ENCODE peak calls at places on chromosomes 12 and 14, in four cellular contexts. One of them, this sample, is unnamed.

GRCh38 chr12:1777798-1778197 is 42.6 kb upstream of the LRTM2 start:
- DNase-seq in cardiac muscle cell: peak; percentile 64
- DNase-seq in esophagus squamous epithelium: no peak
- DNase-seq in tibial artery: no peak
- DNase-seq in this sample: no peak

GRCh38 chr14:96058606-96059200 is 19.5 kb downstream of the C14orf132 start:
- DNase-seq in tibial artery: peak; percentile 19
- DNase-seq in esophagus squamous epithelium: no peak
- DNase-seq in cardiac muscle cell: no peak
- DNase-seq in this sample: no peak

GRCh38 chr12:459430-460258 is at the start of gene B4GALNT3:
- DNase-seq in cardiac muscle cell: peak; percentile 36
- DNase-seq in tibial artery: peak; percentile 88
- DNase-seq in esophagus squamous epithelium: no peak
- DNase-seq in this sample: no peak

GRCh38 chr14:77039285-77040058 is 11.0 kb upstream of the IRF2BPL start:
- DNase-seq in cardiac muscle cell: peak; percentile 64
- DNase-seq in esophagus squamous epithelium: no peak
- DNase-seq in tibial artery: no peak
- DNase-seq in this sample: no peak

GRCh38 chr14:64966976-64967375 is 5.2 kb downstream of the RAB15 start:
- DNase-seq in tibial artery: no peak
- DNase-seq in cardiac muscle cell: no peak
- DNase-seq in esophagus squamous epithelium: no peak
- DNase-seq in this sample: no peak

GRCh38 chr12:119788783-119789182 is 88.3 kb downstream of the CIT start:
- DNase-seq in tibial artery: no peak
- DNase-seq in esophagus squamous epithelium: no peak
- DNase-seq in cardiac muscle cell: no peak
- DNase-seq in this sample: no peak

GRCh38 chr12:54143233-54143986 is 45.4 kb downstream of the SMUG1 start:
- DNase-seq in cardiac muscle cell: no peak
- DNase-seq in tibial artery: no peak
- DNase-seq in esophagus squamous epithelium: no peak
- DNase-seq in this sample: no peak

GRCh38 chr12:34406996-34407300 is 384.7 kb downstream of the ALG10 start:
- DNase-seq in esophagus squamous epithelium: no peak
- DNase-seq in tibial artery: peak; percentile 54
- DNase-seq in cardiac muscle cell: no peak
- DNase-seq in this sample: no peak

GRCh38 chr12:54371328-54372112 is 7.2 kb upstream of the GPR84 start:
- DNase-seq in esophagus squamous epithelium: no peak
- DNase-seq in cardiac muscle cell: peak; percentile 67
- DNase-seq in tibial artery: peak; percentile 78
- DNase-seq in this sample: no peak

GRCh38 chr12:12999276-12999958 is 648 bp downstream of the HEBP1 start:
- DNase-seq in cardiac muscle cell: peak; percentile 41
- DNase-seq in esophagus squamous epithelium: no peak
- DNase-seq in tibial artery: no peak
- DNase-seq in this sample: no peak

GRCh38 chr12:109219938-109220337 is 89.1 kb downstream of the FOXN4 start:
- DNase-seq in esophagus squamous epithelium: no peak
- DNase-seq in tibial artery: no peak
- DNase-seq in cardiac muscle cell: no peak
- DNase-seq in this sample: no peak

GRCh38 chr14:72883963-72884362 is 9.9 kb downstream of the DPF3 start:
- DNase-seq in esophagus squamous epithelium: no peak
- DNase-seq in cardiac muscle cell: no peak
- DNase-seq in tibial artery: no peak
- DNase-seq in this sample: no peak

GRCh38 chr12:7144414-7145120 is 14.4 kb downstream of the CLSTN3 start:
- DNase-seq in esophagus squamous epithelium: no peak
- DNase-seq in cardiac muscle cell: peak; percentile 57
- DNase-seq in tibial artery: peak; percentile 33
- DNase-seq in this sample: no peak

GRCh38 chr14:66311058-66311457 is 175.1 kb upstream of the CCDC196 start:
- DNase-seq in cardiac muscle cell: no peak
- DNase-seq in esophagus squamous epithelium: no peak
- DNase-seq in tibial artery: no peak
- DNase-seq in this sample: no peak

GRCh38 chr14:70394674-70395073 is 22.2 kb downstream of the SYNJ2BP start:
- DNase-seq in esophagus squamous epithelium: no peak
- DNase-seq in cardiac muscle cell: no peak
- DNase-seq in tibial artery: no peak
- DNase-seq in this sample: no peak

GRCh38 chr12:11822071-11822818 is 172.8 kb downstream of the ETV6 start:
- DNase-seq in esophagus squamous epithelium: no peak
- DNase-seq in tibial artery: no peak
- DNase-seq in cardiac muscle cell: peak; percentile 58
- DNase-seq in this sample: no peak

GRCh38 chr14:88128811-88129210 is 123.9 kb downstream of the GPR65 start:
- DNase-seq in tibial artery: no peak
- DNase-seq in cardiac muscle cell: peak; percentile 30
- DNase-seq in esophagus squamous epithelium: no peak
- DNase-seq in this sample: no peak

GRCh38 chr12:91414636-91415035 is 232.0 kb upstream of the DCN start:
- DNase-seq in tibial artery: no peak
- DNase-seq in esophagus squamous epithelium: no peak
- DNase-seq in cardiac muscle cell: no peak
- DNase-seq in this sample: no peak

GRCh38 chr12:24012528-24012927 is 63.1 kb upstream of the SOX5 start:
- DNase-seq in esophagus squamous epithelium: no peak
- DNase-seq in tibial artery: no peak
- DNase-seq in cardiac muscle cell: peak; percentile 43
- DNase-seq in this sample: no peak

GRCh38 chr14:22370084-22370847 is 218.8 kb downstream of the DAD1 start:
- DNase-seq in tibial artery: peak; percentile 90
- DNase-seq in cardiac muscle cell: peak; percentile 6
- DNase-seq in esophagus squamous epithelium: no peak
- DNase-seq in this sample: no peak

GRCh38 chr14:96455588-96455987 is 46.6 kb upstream of the PAPOLA start:
- DNase-seq in tibial artery: no peak
- DNase-seq in esophagus squamous epithelium: no peak
- DNase-seq in cardiac muscle cell: no peak
- DNase-seq in this sample: no peak

GRCh38 chr12:50517456-50518048 is 12.8 kb downstream of the DIP2B start:
- DNase-seq in tibial artery: no peak
- DNase-seq in esophagus squamous epithelium: no peak
- DNase-seq in cardiac muscle cell: peak; percentile 28
- DNase-seq in this sample: no peak

GRCh38 chr12:121894633-121895032 is 6.0 kb downstream of the PSMD9 start:
- DNase-seq in esophagus squamous epithelium: no peak
- DNase-seq in cardiac muscle cell: peak; percentile 54
- DNase-seq in tibial artery: no peak
- DNase-seq in this sample: no peak

GRCh38 chr12:15276088-15276698 is 46.1 kb upstream of the PTPRO start:
- DNase-seq in tibial artery: no peak
- DNase-seq in cardiac muscle cell: peak; percentile 61
- DNase-seq in esophagus squamous epithelium: no peak
- DNase-seq in this sample: peak; percentile 14

GRCh38 chr14:21526672-21527319 is 650 bp upstream of the SALL2 start:
- DNase-seq in tibial artery: no peak
- DNase-seq in esophagus squamous epithelium: no peak
- DNase-seq in cardiac muscle cell: no peak
- DNase-seq in this sample: no peak

DNA sequence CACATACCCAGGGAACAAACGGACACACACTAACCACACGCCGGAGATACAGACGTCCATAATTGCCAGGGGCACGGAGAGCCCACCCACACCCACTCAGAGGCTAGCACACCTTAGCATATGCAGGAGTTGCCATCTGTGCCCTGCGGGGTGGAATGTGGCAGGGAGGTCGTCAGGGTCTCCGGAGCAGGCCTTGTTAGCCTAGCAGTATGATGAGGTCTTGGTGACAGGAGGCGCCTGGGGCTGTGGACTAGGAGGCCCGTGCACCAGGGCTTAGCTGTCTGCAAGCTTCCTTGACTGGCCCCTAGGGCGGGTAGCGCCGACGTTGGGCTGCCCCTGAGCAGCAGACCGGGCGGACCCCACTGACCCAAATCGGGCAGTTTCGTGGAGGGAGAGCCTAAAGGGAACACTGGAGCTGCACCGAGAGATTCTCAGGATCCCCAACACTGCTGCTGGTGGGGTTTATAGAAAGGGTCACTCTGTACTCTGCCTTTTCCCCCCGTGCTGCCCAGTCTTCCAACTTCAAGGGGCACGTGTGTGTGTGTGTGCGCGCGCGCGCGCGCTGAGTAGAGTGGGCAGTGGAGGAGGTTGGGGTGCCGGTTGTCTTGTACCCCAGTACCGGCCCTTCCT is 9.9 kb downstream of the STAC3 start:
- DNase-seq in cardiac muscle cell: no peak
- DNase-seq in tibial artery: no peak
- DNase-seq in esophagus squamous epithelium: no peak
- DNase-seq in this sample: no peak
- H3K4me3 ChIP-seq in cardiac muscle cell: no peak overlapping the region
- H3K4me3 ChIP-seq in tibial artery: no peak overlapping the region
- H3K4me3 ChIP-seq in esophagus squamous epithelium: peak overlapping the region; percentile 40
- H3K4me3 ChIP-seq in this sample: peak overlapping the region; percentile 84

DNA sequence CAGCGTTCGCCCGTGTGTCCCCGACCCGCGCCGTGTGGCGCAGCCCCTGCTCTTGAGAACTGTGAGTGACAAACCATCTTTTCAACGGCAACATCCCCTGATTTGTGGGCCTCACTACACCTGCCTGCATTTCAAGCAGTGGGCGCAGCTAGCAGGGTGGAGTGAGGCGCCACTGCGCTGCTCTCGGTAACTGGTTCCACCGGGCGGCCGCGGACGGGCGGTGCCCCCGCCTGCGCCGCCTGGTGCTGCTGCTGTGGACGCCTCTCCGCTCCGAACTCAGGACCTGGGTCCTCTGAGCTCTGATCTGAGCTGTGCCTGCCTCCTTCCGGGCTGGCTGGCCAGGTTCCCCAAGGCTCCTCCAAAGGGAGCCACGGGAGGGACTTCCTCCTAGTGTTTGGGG is 5.9 kb upstream of the DEGS2 start:
- DNase-seq in tibial artery: no peak
- DNase-seq in cardiac muscle cell: no peak
- DNase-seq in esophagus squamous epithelium: no peak
- DNase-seq in this sample: no peak
- H3K4me3 ChIP-seq in tibial artery: no peak overlapping the region
- H3K4me3 ChIP-seq in cardiac muscle cell: no peak overlapping the region
- H3K4me3 ChIP-seq in esophagus squamous epithelium: peak overlapping the region; percentile 14
- H3K4me3 ChIP-seq in this sample: no peak overlapping the region

DNA sequence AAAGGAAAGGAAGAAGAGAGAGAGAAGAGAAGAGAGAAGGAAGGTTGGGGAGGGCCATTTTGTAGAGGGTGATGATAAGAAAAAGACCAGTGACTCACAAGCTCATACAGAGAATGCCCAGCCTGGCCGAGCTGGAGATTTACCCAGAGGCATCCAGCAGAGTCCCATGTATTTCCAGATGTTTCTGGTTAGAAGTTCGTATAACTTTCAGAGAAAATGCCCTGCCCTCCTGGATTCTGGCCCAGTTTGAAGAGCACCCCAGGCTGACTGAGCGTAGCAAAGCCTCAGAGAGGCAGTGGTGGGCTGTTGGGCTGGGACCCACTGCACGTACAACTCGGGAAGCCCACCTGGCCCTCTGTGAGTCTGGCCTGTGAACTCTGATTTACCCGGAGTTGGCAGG is 221.8 kb downstream of the SLC41A2 start:
- DNase-seq in esophagus squamous epithelium: no peak
- DNase-seq in tibial artery: no peak
- DNase-seq in cardiac muscle cell: peak; percentile 87
- DNase-seq in this sample: peak; percentile 28
- H3K4me3 ChIP-seq in esophagus squamous epithelium: no peak overlapping the region
- H3K4me3 ChIP-seq in tibial artery: no peak overlapping the region
- H3K4me3 ChIP-seq in cardiac muscle cell: no peak overlapping the region
- H3K4me3 ChIP-seq in this sample: peak overlapping the region; percentile 62

GRCh38 chr12:26226119-26226518 is 30.7 kb downstream of the SSPN start:
- DNase-seq in cardiac muscle cell: no peak
- DNase-seq in esophagus squamous epithelium: no peak
- DNase-seq in tibial artery: no peak
- DNase-seq in this sample: no peak

GRCh38 chr12:26224657-26225056 is 29.3 kb downstream of the SSPN start:
- DNase-seq in esophagus squamous epithelium: no peak
- DNase-seq in cardiac muscle cell: no peak
- DNase-seq in tibial artery: no peak
- DNase-seq in this sample: no peak

GRCh38 chr12:26229910-26230309 is 34.5 kb downstream of the SSPN start:
- DNase-seq in esophagus squamous epithelium: no peak
- DNase-seq in tibial artery: no peak
- DNase-seq in cardiac muscle cell: no peak
- DNase-seq in this sample: no peak

GRCh38 chr12:26227376-26227775 is 32.0 kb downstream of the SSPN start:
- DNase-seq in esophagus squamous epithelium: no peak
- DNase-seq in cardiac muscle cell: no peak
- DNase-seq in tibial artery: no peak
- DNase-seq in this sample: no peak

DNA sequence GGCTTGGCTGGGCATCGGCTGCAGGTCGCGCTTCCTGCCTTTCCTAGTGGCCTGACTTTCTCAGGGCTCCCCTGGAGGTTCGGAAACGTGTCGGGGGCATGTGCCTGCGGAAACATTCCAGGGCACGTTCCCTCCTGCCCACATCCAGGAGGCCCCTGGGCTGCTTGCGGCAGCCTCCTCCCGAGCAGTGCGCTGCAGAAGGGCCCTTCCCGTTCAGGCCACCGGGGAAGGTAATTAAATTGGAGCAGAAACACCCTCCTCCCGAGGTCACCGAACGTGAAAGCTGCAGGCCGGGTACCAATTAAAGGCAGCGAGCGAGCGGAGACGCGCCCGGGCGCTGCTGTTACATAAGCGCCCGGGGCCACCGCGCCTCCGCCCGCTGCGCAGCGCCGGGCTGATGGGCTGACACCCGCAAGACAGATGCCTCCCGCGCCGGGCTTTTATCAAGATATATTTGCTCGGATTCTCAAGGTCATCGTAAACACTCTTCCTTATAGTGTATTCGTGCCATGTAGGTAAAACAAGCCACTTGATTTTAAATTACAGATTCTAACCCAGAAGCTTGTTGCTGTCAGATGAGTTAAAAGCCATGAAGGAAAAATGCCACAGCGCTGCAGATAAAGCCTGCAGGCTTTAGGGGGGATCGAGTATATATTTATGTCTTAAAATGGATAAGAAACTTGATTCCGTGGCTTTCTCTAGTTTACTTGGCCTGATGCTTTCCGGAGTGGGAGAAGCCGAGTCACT is 31.4 kb downstream of the SSPN start:
- DNase-seq in cardiac muscle cell: peak; percentile 33
- DNase-seq in esophagus squamous epithelium: no peak
- DNase-seq in tibial artery: peak; percentile 66
- DNase-seq in this sample: no peak
- H3K4me3 ChIP-seq in cardiac muscle cell: peak overlapping the region; percentile 18
- H3K4me3 ChIP-seq in esophagus squamous epithelium: peak overlapping the region; percentile 42
- H3K4me3 ChIP-seq in tibial artery: peak overlapping the region; percentile 52
- H3K4me3 ChIP-seq in this sample: peak overlapping the region; percentile 77